ENCODE peak calls at places on chromosomes 6 and 20, in seven cellular contexts. One of them, this sample, is unnamed. For H3K9me3, the result is how much of the 10 kb centered on the place peaks cover.

GRCh38 chr20:63082308-63082938 is 75.7 kb upstream of the BHLHE23 start:
- DNase-seq in breast epithelium: no peak
- DNase-seq in stomach: peak
- DNase-seq in uterus: no peak
- DNase-seq in HCT116: no peak
- DNase-seq in tibial nerve: no peak
- DNase-seq in endothelial cell of umbilical vein: no peak
- DNase-seq in this sample: no peak

GRCh38 chr20:4666001-4666470 is 55.7 kb upstream of the PRND start:
- DNase-seq in stomach: no peak
- DNase-seq in uterus: no peak
- DNase-seq in breast epithelium: no peak
- DNase-seq in HCT116: no peak
- DNase-seq in endothelial cell of umbilical vein: peak
- DNase-seq in tibial nerve: no peak
- DNase-seq in this sample: peak

GRCh38 chr6:105326216-105326615 is 76.7 kb downstream of the PREP start:
- DNase-seq in tibial nerve: no peak
- DNase-seq in endothelial cell of umbilical vein: peak
- DNase-seq in stomach: peak
- DNase-seq in uterus: no peak
- DNase-seq in breast epithelium: no peak
- DNase-seq in HCT116: peak
- DNase-seq in this sample: peak

GRCh38 chr6:33903579-33903978 is 99.8 kb upstream of the MLN start:
- DNase-seq in stomach: no peak
- DNase-seq in tibial nerve: no peak
- DNase-seq in breast epithelium: no peak
- DNase-seq in HCT116: no peak
- DNase-seq in uterus: no peak
- DNase-seq in endothelial cell of umbilical vein: no peak
- DNase-seq in this sample: no peak

GRCh38 chr6:21101694-21102093 is 491.9 kb upstream of the SOX4 start:
- DNase-seq in HCT116: no peak
- DNase-seq in uterus: no peak
- DNase-seq in endothelial cell of umbilical vein: no peak
- DNase-seq in tibial nerve: no peak
- DNase-seq in stomach: no peak
- DNase-seq in breast epithelium: no peak
- DNase-seq in this sample: no peak

GRCh38 chr6:11064836-11065235 is 20.7 kb upstream of the ELOVL2 start:
- DNase-seq in stomach: no peak
- DNase-seq in breast epithelium: no peak
- DNase-seq in tibial nerve: no peak
- DNase-seq in uterus: no peak
- DNase-seq in HCT116: no peak
- DNase-seq in endothelial cell of umbilical vein: no peak
- DNase-seq in this sample: no peak

GRCh38 chr20:51447097-51447764 is 95.3 kb downstream of the NFATC2 start:
- DNase-seq in HCT116: peak
- DNase-seq in breast epithelium: peak
- DNase-seq in tibial nerve: peak
- DNase-seq in stomach: no peak
- DNase-seq in uterus: peak
- DNase-seq in endothelial cell of umbilical vein: peak
- DNase-seq in this sample: peak

GRCh38 chr6:22766979-22767378 is 197.6 kb downstream of the HDGFL1 start:
- DNase-seq in tibial nerve: no peak
- DNase-seq in endothelial cell of umbilical vein: no peak
- DNase-seq in stomach: no peak
- DNase-seq in uterus: no peak
- DNase-seq in HCT116: no peak
- DNase-seq in breast epithelium: no peak
- DNase-seq in this sample: no peak

GRCh38 chr6:14151773-14152172 is 34.2 kb downstream of the CD83 start:
- DNase-seq in HCT116: no peak
- DNase-seq in stomach: no peak
- DNase-seq in tibial nerve: no peak
- DNase-seq in endothelial cell of umbilical vein: no peak
- DNase-seq in breast epithelium: no peak
- DNase-seq in uterus: no peak
- DNase-seq in this sample: no peak

GRCh38 chr6:20170455-20171148 is 41.7 kb downstream of the MBOAT1 start:
- DNase-seq in stomach: no peak
- DNase-seq in endothelial cell of umbilical vein: no peak
- DNase-seq in breast epithelium: no peak
- DNase-seq in uterus: no peak
- DNase-seq in HCT116: no peak
- DNase-seq in tibial nerve: no peak
- DNase-seq in this sample: no peak

GRCh38 chr6:43207286-43207685 is 22.0 kb downstream of the DNPH1 start:
- DNase-seq in endothelial cell of umbilical vein: no peak
- DNase-seq in stomach: no peak
- DNase-seq in uterus: no peak
- DNase-seq in breast epithelium: no peak
- DNase-seq in tibial nerve: no peak
- DNase-seq in HCT116: no peak
- DNase-seq in this sample: no peak

GRCh38 chr20:13222319-13222716 is 1.2 kb downstream of the ISM1 start:
- DNase-seq in uterus: no peak
- DNase-seq in HCT116: no peak
- DNase-seq in endothelial cell of umbilical vein: no peak
- DNase-seq in tibial nerve: no peak
- DNase-seq in breast epithelium: no peak
- DNase-seq in stomach: no peak
- DNase-seq in this sample: no peak

GRCh38 chr6:26394289-26394688 is 7.8 kb upstream of the BTN3A1 start:
- DNase-seq in HCT116: peak
- DNase-seq in endothelial cell of umbilical vein: peak
- DNase-seq in tibial nerve: no peak
- DNase-seq in stomach: peak
- DNase-seq in uterus: no peak
- DNase-seq in breast epithelium: no peak
- DNase-seq in this sample: no peak

GRCh38 chr6:164216368-164216767 is 801.9 kb downstream of the QKI start:
- DNase-seq in breast epithelium: no peak
- DNase-seq in uterus: no peak
- DNase-seq in stomach: no peak
- DNase-seq in endothelial cell of umbilical vein: no peak
- DNase-seq in HCT116: no peak
- DNase-seq in tibial nerve: no peak
- DNase-seq in this sample: no peak

GRCh38 chr6:3422457-3422816 is 34.4 kb downstream of the SLC22A23 start:
- DNase-seq in breast epithelium: no peak
- DNase-seq in stomach: no peak
- DNase-seq in HCT116: no peak
- DNase-seq in tibial nerve: no peak
- DNase-seq in uterus: no peak
- DNase-seq in endothelial cell of umbilical vein: no peak
- DNase-seq in this sample: no peak

GRCh38 chr6:2209226-2209809 is 36.1 kb downstream of the GMDS start:
- DNase-seq in endothelial cell of umbilical vein: peak
- DNase-seq in tibial nerve: no peak
- DNase-seq in stomach: peak
- DNase-seq in uterus: no peak
- DNase-seq in HCT116: peak
- DNase-seq in breast epithelium: no peak
- DNase-seq in this sample: peak

DNA sequence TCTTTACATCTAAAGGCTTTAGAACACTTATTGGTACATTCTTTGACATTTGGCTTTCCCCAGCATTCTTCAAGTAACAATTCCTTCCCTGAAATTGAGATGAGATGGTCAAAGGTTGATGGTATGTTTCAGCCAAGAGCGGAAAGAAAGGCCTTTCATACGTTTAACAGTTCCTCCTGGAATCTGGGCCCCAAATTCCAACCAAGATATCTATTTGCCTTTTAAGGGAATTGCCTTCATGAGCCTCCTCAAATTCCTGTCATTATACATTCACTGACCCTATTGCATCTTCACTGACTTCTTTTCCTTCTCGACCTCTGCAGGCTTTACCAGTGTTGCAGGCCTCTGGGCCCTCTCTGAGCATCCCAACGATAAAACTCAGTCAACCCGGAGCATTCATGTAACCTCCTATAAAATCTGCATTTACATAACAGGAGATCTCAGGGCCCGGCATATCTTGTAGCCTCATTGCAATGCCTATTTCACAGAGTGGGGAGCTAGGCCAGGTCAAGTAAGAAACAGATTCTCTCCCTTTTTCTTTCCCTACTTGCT is 18.3 kb upstream of the WFDC9 start:
- DNase-seq in endothelial cell of umbilical vein: no peak
- DNase-seq in HCT116: no peak
- DNase-seq in uterus: no peak
- DNase-seq in breast epithelium: no peak
- DNase-seq in tibial nerve: no peak
- DNase-seq in stomach: no peak
- DNase-seq in this sample: no peak
- H3K9me3 ChIP-seq in endothelial cell of umbilical vein: under half
- H3K9me3 ChIP-seq in HCT116: under half
- H3K9me3 ChIP-seq in uterus: under half
- H3K9me3 ChIP-seq in breast epithelium: under half
- H3K9me3 ChIP-seq in tibial nerve: under half
- H3K9me3 ChIP-seq in stomach: under half
- H3K9me3 ChIP-seq in this sample: under half

DNA sequence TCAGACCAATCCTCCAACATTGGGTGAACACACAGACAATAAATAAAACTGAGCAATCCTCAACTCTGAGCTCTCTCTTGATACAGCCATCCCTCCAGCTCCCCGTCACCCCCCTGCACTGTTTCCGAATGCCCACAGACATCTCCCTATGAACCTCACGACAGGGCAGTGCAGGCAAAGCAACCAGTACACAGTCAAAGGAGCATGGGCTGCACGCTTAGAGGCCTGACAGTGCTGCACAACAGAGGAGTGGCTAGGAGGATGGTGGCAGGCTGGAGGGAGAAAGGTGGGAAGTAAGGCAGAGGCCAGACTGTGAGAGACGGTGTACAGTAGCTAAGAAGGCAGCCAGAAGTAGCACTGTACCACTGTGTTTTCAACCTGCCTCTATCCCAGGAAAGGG is 24.0 kb downstream of the FYN start:
- DNase-seq in tibial nerve: no peak
- DNase-seq in stomach: no peak
- DNase-seq in uterus: no peak
- DNase-seq in endothelial cell of umbilical vein: no peak
- DNase-seq in breast epithelium: no peak
- DNase-seq in HCT116: no peak
- DNase-seq in this sample: no peak
- TF ChIP-seq POLR2A in tibial nerve: no peak
- TF ChIP-seq POLR2A in stomach: no peak
- TF ChIP-seq POLR2A in uterus: no peak
- TF ChIP-seq POLR2A in endothelial cell of umbilical vein: no peak
- TF ChIP-seq POLR2A in breast epithelium: no peak
- TF ChIP-seq POLR2A in HCT116: no peak
- TF ChIP-seq POLR2A in this sample: no peak

DNA sequence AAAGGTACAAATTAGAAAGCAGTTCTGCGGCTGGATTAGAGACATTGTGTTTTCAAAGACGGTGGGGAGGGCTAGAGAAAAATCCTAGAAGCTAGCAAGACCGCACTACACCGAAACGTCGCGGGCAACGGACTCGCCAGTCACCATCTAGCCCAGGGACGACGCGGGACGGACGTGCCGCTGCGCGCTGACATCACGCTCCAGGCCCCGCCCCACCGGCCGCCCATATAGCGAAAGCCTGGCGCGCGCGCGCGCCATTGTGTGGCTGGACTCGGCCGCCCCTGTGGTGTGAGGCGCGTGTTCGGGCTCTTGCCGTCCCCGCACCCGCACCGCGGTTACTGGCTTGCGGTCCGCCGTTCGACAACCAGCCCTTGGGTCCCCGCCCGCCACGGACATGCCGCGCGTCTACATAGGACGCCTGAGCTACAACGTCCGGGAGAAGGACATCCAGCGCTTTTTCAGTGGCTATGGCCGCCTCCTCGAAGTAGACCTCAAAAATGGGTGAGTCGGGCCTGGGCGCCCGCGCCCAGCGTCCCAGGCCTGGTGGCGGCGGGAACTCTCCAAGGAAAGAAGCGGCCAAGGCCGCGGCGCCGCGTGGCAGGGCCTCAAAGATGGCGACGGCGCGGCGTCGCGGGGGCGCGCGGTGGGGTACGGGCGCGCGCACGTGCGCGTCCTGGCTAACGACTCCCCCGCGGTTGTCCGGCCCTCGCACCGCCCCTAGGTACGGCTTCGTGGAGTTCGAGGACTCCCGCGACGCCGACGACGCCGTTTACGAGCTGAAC is at the start of gene SRSF6:
- DNase-seq in tibial nerve: peak
- DNase-seq in breast epithelium: peak
- DNase-seq in endothelial cell of umbilical vein: peak
- DNase-seq in uterus: peak
- DNase-seq in HCT116: peak
- DNase-seq in stomach: peak
- DNase-seq in this sample: peak
- H3K4me3 ChIP-seq in tibial nerve: peak
- H3K4me3 ChIP-seq in breast epithelium: peak
- H3K4me3 ChIP-seq in endothelial cell of umbilical vein: peak
- H3K4me3 ChIP-seq in uterus: peak
- H3K4me3 ChIP-seq in HCT116: peak
- H3K4me3 ChIP-seq in stomach: peak
- H3K4me3 ChIP-seq in this sample: peak

GRCh38 chr6:53257001-53257400 is 91.7 kb downstream of the ELOVL5 start:
- DNase-seq in tibial nerve: no peak
- DNase-seq in breast epithelium: no peak
- DNase-seq in uterus: no peak
- DNase-seq in HCT116: no peak
- DNase-seq in endothelial cell of umbilical vein: no peak
- DNase-seq in stomach: no peak
- DNase-seq in this sample: no peak

GRCh38 chr6:53259860-53260580 is 88.7 kb downstream of the ELOVL5 start:
- DNase-seq in endothelial cell of umbilical vein: no peak
- DNase-seq in stomach: no peak
- DNase-seq in breast epithelium: no peak
- DNase-seq in uterus: no peak
- DNase-seq in HCT116: no peak
- DNase-seq in tibial nerve: no peak
- DNase-seq in this sample: no peak

GRCh38 chr6:53258076-53258773 is 90.5 kb downstream of the ELOVL5 start:
- DNase-seq in endothelial cell of umbilical vein: no peak
- DNase-seq in stomach: no peak
- DNase-seq in breast epithelium: no peak
- DNase-seq in tibial nerve: no peak
- DNase-seq in uterus: no peak
- DNase-seq in HCT116: no peak
- DNase-seq in this sample: no peak

GRCh38 chr6:53257533-53257932 is 91.2 kb downstream of the ELOVL5 start:
- DNase-seq in stomach: no peak
- DNase-seq in breast epithelium: no peak
- DNase-seq in uterus: no peak
- DNase-seq in HCT116: no peak
- DNase-seq in tibial nerve: no peak
- DNase-seq in endothelial cell of umbilical vein: no peak
- DNase-seq in this sample: no peak

DNA sequence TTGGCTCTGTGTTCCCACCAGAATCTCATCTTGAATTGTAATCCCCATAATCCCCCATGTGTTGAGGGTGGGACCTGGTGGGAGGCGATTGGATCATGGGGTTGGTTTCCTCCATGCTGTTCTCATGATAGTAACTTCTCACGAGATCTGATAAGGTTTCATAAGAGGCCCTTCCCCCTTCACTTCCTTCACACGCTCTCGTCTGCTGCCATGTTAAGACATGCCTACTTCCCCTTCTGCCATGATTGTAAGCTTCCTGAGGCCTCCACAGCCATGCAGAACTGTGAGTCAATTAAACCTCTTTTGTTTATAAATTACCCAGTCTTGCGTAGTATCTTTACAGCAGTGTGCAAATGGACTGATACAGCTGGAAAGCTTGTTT is 90.0 kb downstream of the ELOVL5 start:
- DNase-seq in HCT116: no peak
- DNase-seq in endothelial cell of umbilical vein: no peak
- DNase-seq in tibial nerve: no peak
- DNase-seq in uterus: no peak
- DNase-seq in breast epithelium: no peak
- DNase-seq in stomach: no peak
- DNase-seq in this sample: no peak
- H3K9me3 ChIP-seq in HCT116: under half
- H3K9me3 ChIP-seq in endothelial cell of umbilical vein: under half
- H3K9me3 ChIP-seq in tibial nerve: under half
- H3K9me3 ChIP-seq in uterus: under half
- H3K9me3 ChIP-seq in breast epithelium: under half
- H3K9me3 ChIP-seq in stomach: under half
- H3K9me3 ChIP-seq in this sample: under half